ENCODE peak calls at places on chromosome 10, in eight cellular contexts. One of them, this sample, is unnamed.

GRCh38 chr10:80596391-80597257 is 58.9 kb downstream of the SH2D4B start:
- DNase-seq in OCI-LY7: peak; percentile 57
- DNase-seq in psoas muscle: no peak
- DNase-seq in AG09309: no peak
- DNase-seq in AG04450: peak; percentile 4
- DNase-seq in heart left ventricle: peak; percentile 35
- DNase-seq in neural progenitor cell: peak; percentile 57
- DNase-seq in fibroblast of lung: peak; percentile 37
- DNase-seq in this sample: peak; percentile 45

GRCh38 chr10:71086439-71087080 is 125.8 kb upstream of the UNC5B start:
- DNase-seq in OCI-LY7: no peak
- DNase-seq in psoas muscle: peak; percentile 23
- DNase-seq in AG09309: no peak
- DNase-seq in AG04450: no peak
- DNase-seq in heart left ventricle: peak; percentile 3
- DNase-seq in neural progenitor cell: no peak
- DNase-seq in fibroblast of lung: no peak
- DNase-seq in this sample: no peak

GRCh38 chr10:71218046-71218832 is 5.9 kb downstream of the UNC5B start:
- DNase-seq in OCI-LY7: no peak
- DNase-seq in psoas muscle: no peak
- DNase-seq in AG09309: no peak
- DNase-seq in AG04450: no peak
- DNase-seq in heart left ventricle: peak; percentile 76
- DNase-seq in neural progenitor cell: no peak
- DNase-seq in fibroblast of lung: peak; percentile 53
- DNase-seq in this sample: no peak

GRCh38 chr10:78552261-78552811 is 516.4 kb upstream of the ZMIZ1 start:
- DNase-seq in OCI-LY7: peak; percentile 61
- DNase-seq in psoas muscle: peak; percentile 77
- DNase-seq in AG09309: peak; percentile 25
- DNase-seq in AG04450: peak; percentile 27
- DNase-seq in heart left ventricle: peak; percentile 58
- DNase-seq in neural progenitor cell: no peak
- DNase-seq in fibroblast of lung: peak; percentile 58
- DNase-seq in this sample: no peak

GRCh38 chr10:35079763-35080162 is 10.4 kb downstream of the CUL2 start:
- DNase-seq in OCI-LY7: no peak
- DNase-seq in psoas muscle: no peak
- DNase-seq in AG09309: peak; percentile 52
- DNase-seq in AG04450: no peak
- DNase-seq in heart left ventricle: no peak
- DNase-seq in neural progenitor cell: no peak
- DNase-seq in fibroblast of lung: peak; percentile 59
- DNase-seq in this sample: no peak

GRCh38 chr10:34758447-34758996 is 56.6 kb downstream of the PARD3 start:
- DNase-seq in OCI-LY7: no peak
- DNase-seq in psoas muscle: no peak
- DNase-seq in AG09309: no peak
- DNase-seq in AG04450: peak; percentile 36
- DNase-seq in heart left ventricle: no peak
- DNase-seq in neural progenitor cell: no peak
- DNase-seq in fibroblast of lung: peak; percentile 81
- DNase-seq in this sample: no peak

GRCh38 chr10:119758448-119758847 is 32.6 kb downstream of the INPP5F start:
- DNase-seq in OCI-LY7: no peak
- DNase-seq in psoas muscle: no peak
- DNase-seq in AG09309: no peak
- DNase-seq in AG04450: no peak
- DNase-seq in heart left ventricle: no peak
- DNase-seq in neural progenitor cell: no peak
- DNase-seq in fibroblast of lung: no peak
- DNase-seq in this sample: no peak

GRCh38 chr10:47456794-47457527 is 27.0 kb downstream of the ANXA8 start:
- DNase-seq in OCI-LY7: no peak
- DNase-seq in psoas muscle: no peak
- DNase-seq in AG09309: no peak
- DNase-seq in AG04450: no peak
- DNase-seq in heart left ventricle: no peak
- DNase-seq in neural progenitor cell: no peak
- DNase-seq in fibroblast of lung: no peak
- DNase-seq in this sample: no peak

GRCh38 chr10:114259825-114260224 is 20.8 kb downstream of the VWA2 start:
- DNase-seq in OCI-LY7: no peak
- DNase-seq in psoas muscle: peak; percentile 78
- DNase-seq in AG09309: peak; percentile 32
- DNase-seq in AG04450: no peak
- DNase-seq in heart left ventricle: peak; percentile 67
- DNase-seq in neural progenitor cell: no peak
- DNase-seq in fibroblast of lung: peak; percentile 80
- DNase-seq in this sample: no peak

GRCh38 chr10:65231148-65231547 is 1694.7 kb upstream of the LRRTM3 start:
- DNase-seq in OCI-LY7: no peak
- DNase-seq in psoas muscle: no peak
- DNase-seq in AG09309: no peak
- DNase-seq in AG04450: no peak
- DNase-seq in heart left ventricle: no peak
- DNase-seq in neural progenitor cell: peak; percentile 4
- DNase-seq in fibroblast of lung: no peak
- DNase-seq in this sample: no peak

GRCh38 chr10:104582604-104582951 is 58.5 kb upstream of the SORCS3 start:
- DNase-seq in OCI-LY7: no peak
- DNase-seq in psoas muscle: no peak
- DNase-seq in AG09309: no peak
- DNase-seq in AG04450: no peak
- DNase-seq in heart left ventricle: no peak
- DNase-seq in neural progenitor cell: no peak
- DNase-seq in fibroblast of lung: no peak
- DNase-seq in this sample: no peak

GRCh38 chr10:116055252-116055918 is 217.6 kb downstream of the GFRA1 start:
- DNase-seq in OCI-LY7: no peak
- DNase-seq in psoas muscle: peak; percentile 71
- DNase-seq in AG09309: no peak
- DNase-seq in AG04450: no peak
- DNase-seq in heart left ventricle: no peak
- DNase-seq in neural progenitor cell: no peak
- DNase-seq in fibroblast of lung: no peak
- DNase-seq in this sample: peak; percentile 73

GRCh38 chr10:113214331-113214730 is 264.3 kb downstream of the TCF7L2 start:
- DNase-seq in OCI-LY7: no peak
- DNase-seq in psoas muscle: no peak
- DNase-seq in AG09309: no peak
- DNase-seq in AG04450: no peak
- DNase-seq in heart left ventricle: no peak
- DNase-seq in neural progenitor cell: no peak
- DNase-seq in fibroblast of lung: no peak
- DNase-seq in this sample: no peak
- TF ChIP-seq CTCF in OCI-LY7: no peak
- TF ChIP-seq CTCF in psoas muscle: no peak
- TF ChIP-seq CTCF in AG09309: no peak
- TF ChIP-seq CTCF in AG04450: no peak
- TF ChIP-seq CTCF in heart left ventricle: no peak
- TF ChIP-seq CTCF in neural progenitor cell: peak; percentile 9
- TF ChIP-seq CTCF in fibroblast of lung: no peak
- TF ChIP-seq CTCF in this sample: no peak

GRCh38 chr10:23157691-23158369 is 34.3 kb upstream of the PTF1A start:
- DNase-seq in OCI-LY7: peak; percentile 64
- DNase-seq in psoas muscle: no peak
- DNase-seq in AG09309: peak; percentile 11
- DNase-seq in AG04450: no peak
- DNase-seq in heart left ventricle: no peak
- DNase-seq in neural progenitor cell: peak; percentile 74
- DNase-seq in fibroblast of lung: peak; percentile 47
- DNase-seq in this sample: no peak
- TF ChIP-seq CTCF in OCI-LY7: no peak
- TF ChIP-seq CTCF in psoas muscle: no peak
- TF ChIP-seq CTCF in AG09309: no peak
- TF ChIP-seq CTCF in AG04450: no peak
- TF ChIP-seq CTCF in heart left ventricle: no peak
- TF ChIP-seq CTCF in neural progenitor cell: no peak
- TF ChIP-seq CTCF in fibroblast of lung: peak; percentile 42
- TF ChIP-seq CTCF in this sample: no peak

GRCh38 chr10:59833810-59834209 is 72.5 kb downstream of the CCDC6 start:
- DNase-seq in OCI-LY7: peak; percentile 70
- DNase-seq in psoas muscle: no peak
- DNase-seq in AG09309: no peak
- DNase-seq in AG04450: no peak
- DNase-seq in heart left ventricle: no peak
- DNase-seq in neural progenitor cell: no peak
- DNase-seq in fibroblast of lung: no peak
- DNase-seq in this sample: no peak
- TF ChIP-seq CTCF in OCI-LY7: peak; percentile 63
- TF ChIP-seq CTCF in psoas muscle: no peak
- TF ChIP-seq CTCF in AG09309: no peak
- TF ChIP-seq CTCF in AG04450: no peak
- TF ChIP-seq CTCF in heart left ventricle: no peak
- TF ChIP-seq CTCF in neural progenitor cell: no peak
- TF ChIP-seq CTCF in fibroblast of lung: no peak
- TF ChIP-seq CTCF in this sample: no peak

GRCh38 chr10:111116762-111117445 is 40.1 kb downstream of the ADRA2A start:
- DNase-seq in OCI-LY7: no peak
- DNase-seq in psoas muscle: no peak
- DNase-seq in AG09309: no peak
- DNase-seq in AG04450: no peak
- DNase-seq in heart left ventricle: no peak
- DNase-seq in neural progenitor cell: no peak
- DNase-seq in fibroblast of lung: no peak
- DNase-seq in this sample: no peak
- TF ChIP-seq CTCF in OCI-LY7: no peak
- TF ChIP-seq CTCF in psoas muscle: no peak
- TF ChIP-seq CTCF in AG09309: no peak
- TF ChIP-seq CTCF in AG04450: no peak
- TF ChIP-seq CTCF in heart left ventricle: no peak
- TF ChIP-seq CTCF in neural progenitor cell: no peak
- TF ChIP-seq CTCF in fibroblast of lung: no peak
- TF ChIP-seq CTCF in this sample: no peak

GRCh38 chr10:96794786-96795733 is 37.0 kb upstream of the LCOR start:
- DNase-seq in OCI-LY7: no peak
- DNase-seq in psoas muscle: no peak
- DNase-seq in AG09309: peak; percentile 40
- DNase-seq in AG04450: no peak
- DNase-seq in heart left ventricle: no peak
- DNase-seq in neural progenitor cell: peak; percentile 1
- DNase-seq in fibroblast of lung: no peak
- DNase-seq in this sample: no peak

GRCh38 chr10:96791902-96792301 is 40.2 kb upstream of the LCOR start:
- DNase-seq in OCI-LY7: no peak
- DNase-seq in psoas muscle: no peak
- DNase-seq in AG09309: no peak
- DNase-seq in AG04450: no peak
- DNase-seq in heart left ventricle: no peak
- DNase-seq in neural progenitor cell: no peak
- DNase-seq in fibroblast of lung: no peak
- DNase-seq in this sample: no peak

GRCh38 chr10:96784253-96784652 is 47.8 kb upstream of the LCOR start:
- DNase-seq in OCI-LY7: no peak
- DNase-seq in psoas muscle: no peak
- DNase-seq in AG09309: no peak
- DNase-seq in AG04450: no peak
- DNase-seq in heart left ventricle: no peak
- DNase-seq in neural progenitor cell: no peak
- DNase-seq in fibroblast of lung: no peak
- DNase-seq in this sample: no peak

DNA sequence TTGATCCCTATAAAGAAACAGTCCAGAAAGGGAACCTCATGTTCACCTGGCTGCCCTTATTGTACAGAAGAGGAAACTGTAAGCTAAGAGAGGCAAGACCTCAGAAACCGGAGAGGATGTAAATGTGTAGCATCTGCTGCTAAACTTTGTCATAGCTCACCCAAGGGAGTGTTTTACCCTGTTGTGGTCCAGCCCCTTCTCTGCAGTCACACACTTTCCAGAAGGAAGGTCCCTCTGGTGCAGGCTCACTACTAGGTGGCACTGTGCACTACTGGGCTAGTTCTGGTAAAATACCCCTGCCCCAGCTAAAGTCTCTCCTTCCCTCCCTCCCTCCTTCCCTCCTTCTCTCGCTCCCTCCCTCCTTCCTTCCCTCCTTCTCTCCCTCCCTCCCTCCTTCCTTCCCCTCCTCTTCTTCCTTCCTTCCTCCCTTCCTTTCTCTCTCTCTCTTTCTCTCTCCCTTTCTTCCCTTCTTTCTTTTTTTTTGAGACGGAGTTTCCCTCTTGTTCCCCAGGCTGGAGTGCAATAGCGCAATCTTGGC is 42.5 kb upstream of the LCOR start:
- DNase-seq in OCI-LY7: peak; percentile 87
- DNase-seq in psoas muscle: no peak
- DNase-seq in AG09309: no peak
- DNase-seq in AG04450: no peak
- DNase-seq in heart left ventricle: no peak
- DNase-seq in neural progenitor cell: no peak
- DNase-seq in fibroblast of lung: no peak
- DNase-seq in this sample: no peak
- TF ChIP-seq CTCF in OCI-LY7: peak; percentile 56
- TF ChIP-seq CTCF in psoas muscle: no peak
- TF ChIP-seq CTCF in AG09309: no peak
- TF ChIP-seq CTCF in AG04450: peak; percentile 81
- TF ChIP-seq CTCF in heart left ventricle: peak; percentile 61
- TF ChIP-seq CTCF in neural progenitor cell: no peak
- TF ChIP-seq CTCF in fibroblast of lung: no peak
- TF ChIP-seq CTCF in this sample: no peak

DNA sequence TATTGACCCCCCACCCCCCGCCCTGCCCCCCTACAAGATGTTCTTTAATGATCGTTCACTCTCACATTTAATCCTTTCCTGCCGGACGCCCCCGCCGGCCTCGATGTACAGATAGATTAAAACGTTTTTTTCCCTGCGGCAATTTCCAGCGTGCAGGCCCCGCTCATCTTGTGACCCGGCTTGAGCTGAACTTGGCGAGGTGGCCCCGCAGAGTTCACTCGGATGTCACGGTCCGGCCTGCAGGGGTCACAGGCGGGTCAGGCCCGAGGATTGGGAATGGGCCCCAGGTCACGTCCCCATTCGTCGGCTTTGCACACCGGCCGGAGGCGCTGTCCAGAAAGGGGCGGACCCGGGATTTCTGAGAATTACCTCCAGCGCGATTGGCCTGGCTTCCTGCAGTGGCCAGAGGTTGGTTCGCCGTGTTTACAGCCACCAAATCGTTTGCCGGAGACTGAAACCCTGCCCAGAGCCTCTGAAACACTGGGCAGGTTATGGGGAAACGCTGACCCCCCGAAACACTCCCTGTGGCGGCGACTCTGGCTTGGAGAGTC is 1.9 kb upstream of the CYP26A1 start:
- DNase-seq in OCI-LY7: no peak
- DNase-seq in psoas muscle: peak; percentile 45
- DNase-seq in AG09309: no peak
- DNase-seq in AG04450: no peak
- DNase-seq in heart left ventricle: no peak
- DNase-seq in neural progenitor cell: peak; percentile 90
- DNase-seq in fibroblast of lung: no peak
- DNase-seq in this sample: peak; percentile 53
- TF ChIP-seq CTCF in OCI-LY7: no peak
- TF ChIP-seq CTCF in psoas muscle: no peak
- TF ChIP-seq CTCF in AG09309: no peak
- TF ChIP-seq CTCF in AG04450: no peak
- TF ChIP-seq CTCF in heart left ventricle: no peak
- TF ChIP-seq CTCF in neural progenitor cell: peak; percentile 33
- TF ChIP-seq CTCF in fibroblast of lung: no peak
- TF ChIP-seq CTCF in this sample: no peak

GRCh38 chr10:11311027-11311426 is 293.4 kb downstream of the CELF2 start:
- DNase-seq in OCI-LY7: no peak
- DNase-seq in psoas muscle: no peak
- DNase-seq in AG09309: no peak
- DNase-seq in AG04450: no peak
- DNase-seq in heart left ventricle: no peak
- DNase-seq in neural progenitor cell: no peak
- DNase-seq in fibroblast of lung: no peak
- DNase-seq in this sample: no peak
- TF ChIP-seq CTCF in OCI-LY7: no peak
- TF ChIP-seq CTCF in psoas muscle: no peak
- TF ChIP-seq CTCF in AG09309: no peak
- TF ChIP-seq CTCF in AG04450: no peak
- TF ChIP-seq CTCF in heart left ventricle: no peak
- TF ChIP-seq CTCF in neural progenitor cell: no peak
- TF ChIP-seq CTCF in fibroblast of lung: no peak
- TF ChIP-seq CTCF in this sample: no peak

GRCh38 chr10:61904711-61905445 is 3.4 kb downstream of the ARID5B start:
- DNase-seq in OCI-LY7: peak; percentile 80
- DNase-seq in psoas muscle: no peak
- DNase-seq in AG09309: peak; percentile 52
- DNase-seq in AG04450: no peak
- DNase-seq in heart left ventricle: no peak
- DNase-seq in neural progenitor cell: peak; percentile 16
- DNase-seq in fibroblast of lung: peak; percentile 72
- DNase-seq in this sample: no peak
- TF ChIP-seq CTCF in OCI-LY7: peak; percentile 73
- TF ChIP-seq CTCF in psoas muscle: peak; percentile 2
- TF ChIP-seq CTCF in AG09309: peak; percentile 38
- TF ChIP-seq CTCF in AG04450: peak; percentile 44
- TF ChIP-seq CTCF in heart left ventricle: no peak
- TF ChIP-seq CTCF in neural progenitor cell: peak; percentile 34
- TF ChIP-seq CTCF in fibroblast of lung: peak; percentile 44
- TF ChIP-seq CTCF in this sample: no peak